ENCODE peak calls at places on chromosomes 12 and 14, in six cellular contexts. One of them, this sample, is unnamed.

GRCh38 chr12:47740536-47741339 is 15.4 kb upstream of the ENDOU start:
- DNase-seq in left lung: no peak
- DNase-seq in A549: no peak
- DNase-seq in NB4: no peak
- DNase-seq in transverse colon: peak
- DNase-seq in IMR-90: no peak
- DNase-seq in this sample: no peak

GRCh38 chr12:116199160-116199559 is 78.3 kb downstream of the MED13L start:
- DNase-seq in left lung: no peak
- DNase-seq in A549: no peak
- DNase-seq in NB4: no peak
- DNase-seq in transverse colon: no peak
- DNase-seq in IMR-90: no peak
- DNase-seq in this sample: no peak

GRCh38 chr12:104456950-104457745 is 400 bp downstream of the CHST11 start:
- DNase-seq in left lung: peak
- DNase-seq in A549: peak
- DNase-seq in NB4: peak
- DNase-seq in transverse colon: peak
- DNase-seq in IMR-90: peak
- DNase-seq in this sample: peak

GRCh38 chr12:103680591-103681065 is 93.6 kb downstream of the STAB2 start:
- DNase-seq in left lung: no peak
- DNase-seq in A549: no peak
- DNase-seq in NB4: no peak
- DNase-seq in transverse colon: peak
- DNase-seq in IMR-90: peak
- DNase-seq in this sample: no peak

GRCh38 chr12:21666722-21667121 is 9.1 kb upstream of the LDHB start:
- DNase-seq in left lung: no peak
- DNase-seq in A549: peak
- DNase-seq in NB4: no peak
- DNase-seq in transverse colon: no peak
- DNase-seq in IMR-90: no peak
- DNase-seq in this sample: no peak

GRCh38 chr14:74243051-74243450 is 3.8 kb downstream of the VSX2 start:
- DNase-seq in left lung: no peak
- DNase-seq in A549: no peak
- DNase-seq in NB4: no peak
- DNase-seq in transverse colon: no peak
- DNase-seq in IMR-90: no peak
- DNase-seq in this sample: no peak

GRCh38 chr12:39723831-39724230 is 104.2 kb upstream of the ABCD2 start:
- DNase-seq in left lung: no peak
- DNase-seq in A549: peak
- DNase-seq in NB4: peak
- DNase-seq in transverse colon: no peak
- DNase-seq in IMR-90: no peak
- DNase-seq in this sample: no peak

GRCh38 chr12:93670104-93670503 is 7.1 kb upstream of the CRADD start:
- DNase-seq in left lung: no peak
- DNase-seq in A549: no peak
- DNase-seq in NB4: no peak
- DNase-seq in transverse colon: no peak
- DNase-seq in IMR-90: no peak
- DNase-seq in this sample: no peak

GRCh38 chr14:23478109-23478698 is 8.7 kb downstream of the NGDN start:
- DNase-seq in left lung: no peak
- DNase-seq in A549: peak
- DNase-seq in NB4: peak
- DNase-seq in transverse colon: peak
- DNase-seq in IMR-90: peak
- DNase-seq in this sample: peak

GRCh38 chr14:23403139-23403438 is 5.0 kb downstream of the MYH6 start:
- DNase-seq in left lung: peak
- DNase-seq in A549: no peak
- DNase-seq in NB4: no peak
- DNase-seq in transverse colon: no peak
- DNase-seq in IMR-90: no peak
- DNase-seq in this sample: no peak

GRCh38 chr14:61547186-61548121 is 147.9 kb upstream of the HIF1A start:
- DNase-seq in left lung: no peak
- DNase-seq in A549: peak
- DNase-seq in NB4: no peak
- DNase-seq in transverse colon: no peak
- DNase-seq in IMR-90: peak
- DNase-seq in this sample: no peak

GRCh38 chr14:74571441-74571841 is 40.6 kb downstream of the LTBP2 start:
- DNase-seq in left lung: no peak
- DNase-seq in A549: no peak
- DNase-seq in NB4: no peak
- DNase-seq in transverse colon: no peak
- DNase-seq in IMR-90: peak
- DNase-seq in this sample: no peak

GRCh38 chr14:54207075-54207474 is 189.7 kb upstream of the CDKN3 start:
- DNase-seq in left lung: no peak
- DNase-seq in A549: no peak
- DNase-seq in NB4: no peak
- DNase-seq in transverse colon: no peak
- DNase-seq in IMR-90: peak
- DNase-seq in this sample: no peak

GRCh38 chr12:115847398-115847797 is 430.1 kb downstream of the MED13L start:
- DNase-seq in left lung: no peak
- DNase-seq in A549: no peak
- DNase-seq in NB4: no peak
- DNase-seq in transverse colon: no peak
- DNase-seq in IMR-90: no peak
- DNase-seq in this sample: no peak

GRCh38 chr12:87967871-87968270 is 61.3 kb downstream of the C12orf50 start:
- DNase-seq in left lung: no peak
- DNase-seq in A549: no peak
- DNase-seq in NB4: no peak
- DNase-seq in transverse colon: no peak
- DNase-seq in IMR-90: no peak
- DNase-seq in this sample: no peak

GRCh38 chr12:91098942-91099341 is 12.4 kb downstream of the LUM start:
- DNase-seq in left lung: no peak
- DNase-seq in A549: peak
- DNase-seq in NB4: no peak
- DNase-seq in transverse colon: no peak
- DNase-seq in IMR-90: peak
- DNase-seq in this sample: peak

GRCh38 chr12:19462441-19462840 is 23.1 kb downstream of the AEBP2 start:
- DNase-seq in left lung: no peak
- DNase-seq in A549: no peak
- DNase-seq in NB4: no peak
- DNase-seq in transverse colon: no peak
- DNase-seq in IMR-90: no peak
- DNase-seq in this sample: no peak

GRCh38 chr14:92702441-92702918 is 45.9 kb downstream of the LGMN start:
- DNase-seq in left lung: no peak
- DNase-seq in A549: no peak
- DNase-seq in NB4: no peak
- DNase-seq in transverse colon: no peak
- DNase-seq in IMR-90: no peak
- DNase-seq in this sample: no peak

GRCh38 chr12:93767524-93767863 is 90.3 kb downstream of the CRADD start:
- DNase-seq in left lung: no peak
- DNase-seq in A549: no peak
- DNase-seq in NB4: peak
- DNase-seq in transverse colon: no peak
- DNase-seq in IMR-90: no peak
- DNase-seq in this sample: no peak

GRCh38 chr12:49649892-49650291 is 26.5 kb downstream of the PRPF40B start:
- DNase-seq in left lung: no peak
- DNase-seq in A549: no peak
- DNase-seq in NB4: no peak
- DNase-seq in transverse colon: no peak
- DNase-seq in IMR-90: no peak
- DNase-seq in this sample: no peak

GRCh38 chr12:100995771-100996170 is 201.2 kb downstream of the ANO4 start:
- DNase-seq in left lung: no peak
- DNase-seq in A549: no peak
- DNase-seq in NB4: peak
- DNase-seq in transverse colon: no peak
- DNase-seq in IMR-90: no peak
- DNase-seq in this sample: no peak

GRCh38 chr12:79451365-79451764 is 239.4 kb downstream of the PAWR start:
- DNase-seq in left lung: no peak
- DNase-seq in A549: no peak
- DNase-seq in NB4: no peak
- DNase-seq in transverse colon: no peak
- DNase-seq in IMR-90: no peak
- DNase-seq in this sample: no peak

GRCh38 chr12:4829161-4829792 is 80.4 kb upstream of the KCNA1 start:
- DNase-seq in left lung: no peak
- DNase-seq in A549: no peak
- DNase-seq in NB4: peak
- DNase-seq in transverse colon: no peak
- DNase-seq in IMR-90: no peak
- DNase-seq in this sample: no peak

GRCh38 chr12:22631863-22632463 is 7.0 kb downstream of the ETNK1 start:
- DNase-seq in left lung: no peak
- DNase-seq in A549: no peak
- DNase-seq in NB4: peak
- DNase-seq in transverse colon: no peak
- DNase-seq in IMR-90: peak
- DNase-seq in this sample: no peak

GRCh38 chr12:16939871-16940306 is 333.9 kb upstream of the LMO3 start:
- DNase-seq in left lung: no peak
- DNase-seq in A549: peak
- DNase-seq in NB4: peak
- DNase-seq in transverse colon: peak
- DNase-seq in IMR-90: peak
- DNase-seq in this sample: no peak

GRCh38 chr14:62689741-62690140 is 355.5 kb downstream of the KCNH5 start:
- DNase-seq in left lung: no peak
- DNase-seq in A549: peak
- DNase-seq in NB4: no peak
- DNase-seq in transverse colon: no peak
- DNase-seq in IMR-90: no peak
- DNase-seq in this sample: no peak

GRCh38 chr12:49703647-49704137 is 3.5 kb downstream of the FMNL3 start:
- DNase-seq in left lung: no peak
- DNase-seq in A549: no peak
- DNase-seq in NB4: peak
- DNase-seq in transverse colon: peak
- DNase-seq in IMR-90: peak
- DNase-seq in this sample: no peak

GRCh38 chr12:90058721-90059120 is 350.1 kb upstream of the ATP2B1 start:
- DNase-seq in left lung: no peak
- DNase-seq in A549: peak
- DNase-seq in NB4: no peak
- DNase-seq in transverse colon: no peak
- DNase-seq in IMR-90: peak
- DNase-seq in this sample: peak

GRCh38 chr12:121812921-121813896 is 9.4 kb downstream of the SETD1B start:
- DNase-seq in left lung: peak
- DNase-seq in A549: no peak
- DNase-seq in NB4: no peak
- DNase-seq in transverse colon: no peak
- DNase-seq in IMR-90: no peak
- DNase-seq in this sample: no peak

GRCh38 chr14:45181806-45182205 is 46.1 kb downstream of the FANCM start:
- DNase-seq in left lung: no peak
- DNase-seq in A549: no peak
- DNase-seq in NB4: no peak
- DNase-seq in transverse colon: no peak
- DNase-seq in IMR-90: no peak
- DNase-seq in this sample: no peak
- TF ChIP-seq CTCF in left lung: no peak
- TF ChIP-seq CTCF in A549: no peak
- TF ChIP-seq CTCF in NB4: no peak
- TF ChIP-seq CTCF in transverse colon: no peak
- TF ChIP-seq CTCF in IMR-90: no peak
- TF ChIP-seq CTCF in this sample: no peak

DNA sequence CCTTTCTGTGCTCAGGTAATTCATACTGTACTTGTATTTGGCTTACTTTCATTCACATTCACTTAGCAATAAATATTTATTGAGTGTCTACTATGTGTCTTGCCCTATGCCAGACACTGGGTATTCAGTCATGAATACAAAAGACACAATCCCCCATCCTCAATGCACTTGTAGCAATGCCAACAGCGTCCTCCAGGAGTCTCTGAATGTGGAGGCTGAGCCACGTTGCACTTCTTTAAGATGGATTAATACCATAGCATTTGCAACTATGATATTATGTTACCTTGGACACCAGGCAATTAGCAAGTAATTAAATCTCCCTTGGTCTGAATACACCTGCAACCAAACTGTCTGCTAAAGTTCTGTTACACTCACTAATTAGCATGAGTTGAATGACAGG is 58.8 kb downstream of the OTX2 start:
- DNase-seq in left lung: no peak
- DNase-seq in A549: peak
- DNase-seq in NB4: no peak
- DNase-seq in transverse colon: no peak
- DNase-seq in IMR-90: no peak
- DNase-seq in this sample: no peak
- TF ChIP-seq CTCF in left lung: no peak
- TF ChIP-seq CTCF in A549: no peak
- TF ChIP-seq CTCF in NB4: peak
- TF ChIP-seq CTCF in transverse colon: no peak
- TF ChIP-seq CTCF in IMR-90: no peak
- TF ChIP-seq CTCF in this sample: no peak

GRCh38 chr12:72564120-72564519 is 291.9 kb downstream of the TRHDE start:
- DNase-seq in left lung: no peak
- DNase-seq in A549: no peak
- DNase-seq in NB4: no peak
- DNase-seq in transverse colon: no peak
- DNase-seq in IMR-90: no peak
- DNase-seq in this sample: no peak

DNA sequence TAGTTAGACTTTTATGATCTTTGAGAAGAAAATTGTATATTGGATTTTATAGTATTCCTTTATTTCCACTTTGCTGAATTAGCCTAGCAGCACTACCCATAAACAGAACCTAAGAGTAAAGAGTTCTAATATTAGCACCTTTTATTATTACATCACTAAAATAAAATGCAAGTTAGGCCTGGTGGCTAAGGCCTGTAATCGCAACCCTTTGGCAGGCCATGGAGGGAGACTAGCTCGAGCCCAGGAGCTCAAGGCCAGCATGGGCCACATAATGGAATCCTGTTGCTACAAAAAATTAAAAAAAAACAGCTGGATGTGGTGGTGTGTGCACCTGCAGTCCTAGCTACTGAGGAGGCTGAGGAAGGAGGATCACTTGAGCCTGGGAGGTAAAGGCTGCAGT is 288.2 kb downstream of the TRHDE start:
- DNase-seq in left lung: no peak
- DNase-seq in A549: no peak
- DNase-seq in NB4: no peak
- DNase-seq in transverse colon: no peak
- DNase-seq in IMR-90: no peak
- DNase-seq in this sample: no peak
- TF ChIP-seq CTCF in left lung: no peak
- TF ChIP-seq CTCF in A549: no peak
- TF ChIP-seq CTCF in NB4: no peak
- TF ChIP-seq CTCF in transverse colon: no peak
- TF ChIP-seq CTCF in IMR-90: peak
- TF ChIP-seq CTCF in this sample: no peak

GRCh38 chr12:5889381-5890047 is 55.5 kb downstream of the ANO2 start:
- DNase-seq in left lung: no peak
- DNase-seq in A549: peak
- DNase-seq in NB4: peak
- DNase-seq in transverse colon: no peak
- DNase-seq in IMR-90: no peak
- DNase-seq in this sample: no peak
- TF ChIP-seq CTCF in left lung: no peak
- TF ChIP-seq CTCF in A549: no peak
- TF ChIP-seq CTCF in NB4: no peak
- TF ChIP-seq CTCF in transverse colon: no peak
- TF ChIP-seq CTCF in IMR-90: no peak
- TF ChIP-seq CTCF in this sample: no peak